ENCODE peak calls at places on chromosomes 1 and 21, in nine cellular contexts. D is AG04449; U is CD8-positive, alpha-beta memory T cell; R is kidney epithelial cell; Z is psoas muscle; F is IMR-90; I is hepatocyte; G is K562; J is HAP-1. A is an unnamed sample.

GRCh38 chr1:152190589-152190988 is 31.6 kb upstream of the RPTN start:
- DNase-seq in I (no peak), J (no peak), F (peak), U (no peak), D (no peak), Z (no peak), G (no peak), R (no peak), A (no peak)

GRCh38 chr21:36065497-36066036 is 4.3 kb upstream of the CBR1 start:
- DNase-seq in Z (no peak), F (peak), G (no peak), R (no peak), I (peak), D (no peak), J (no peak), U (no peak), A (no peak)

GRCh38 chr1:156927215-156928042 is 7.0 kb downstream of the LRRC71 start:
- DNase-seq in R (peak), D (no peak), F (peak), Z (peak), J (peak), G (peak), U (peak), I (peak), A (peak)

GRCh38 chr21:39911286-39911685 is 44.0 kb downstream of the PCP4 start:
- DNase-seq in U (no peak), G (no peak), R (no peak), I (no peak), F (no peak), Z (no peak), D (no peak), J (no peak), A (no peak)

GRCh38 chr1:224739303-224739996 is 123.3 kb downstream of the CNIH3 start:
- DNase-seq in J (no peak), I (no peak), G (no peak), Z (peak), U (no peak), F (no peak), D (no peak), R (no peak), A (no peak)

GRCh38 chr1:239587066-239587465 is 200.7 kb downstream of the CHRM3 start:
- DNase-seq in I (no peak), D (no peak), U (peak), J (no peak), R (no peak), F (no peak), Z (no peak), G (no peak), A (no peak)

GRCh38 chr1:38076038-38076437 is 29.4 kb upstream of the POU3F1 start:
- DNase-seq in I (peak), J (peak), D (no peak), R (no peak), Z (no peak), G (peak), F (peak), U (no peak), A (no peak)

GRCh38 chr1:66730462-66730861 is 21.8 kb upstream of the DYNLT5 start:
- DNase-seq in D (no peak), Z (no peak), R (no peak), G (no peak), J (no peak), I (no peak), F (no peak), U (no peak), A (no peak)

GRCh38 chr1:49651136-49651535 is 372.6 kb downstream of the AGBL4 start:
- DNase-seq in Z (no peak), J (no peak), F (no peak), G (no peak), D (no peak), U (no peak), R (no peak), I (no peak), A (no peak)

GRCh38 chr1:69175078-69175477 is 392.6 kb upstream of the LRRC7 start:
- DNase-seq in F (no peak), R (no peak), D (no peak), I (no peak), U (no peak), G (no peak), J (no peak), Z (no peak), A (no peak)

GRCh38 chr1:212487774-212488435 is 55.2 kb downstream of the NENF start:
- DNase-seq in R (no peak), I (no peak), F (no peak), J (no peak), D (no peak), Z (no peak), G (no peak), U (no peak), A (no peak)
- H3K4me3 ChIP-seq in R (no peak), I (no peak), F (no peak), J (no peak), D (no peak), Z (no peak), G (no peak), U (no peak), A (no peak)

GRCh38 chr1:3678361-3679097 is 26.2 kb downstream of the TP73 start:
- DNase-seq in F (no peak), G (no peak), J (no peak), U (no peak), I (no peak), Z (no peak), D (no peak), R (no peak), A (no peak)

GRCh38 chr1:3679098-3679555 is 26.8 kb downstream of the TP73 start:
- DNase-seq in G (no peak), R (no peak), F (no peak), U (no peak), D (no peak), J (no peak), I (no peak), Z (no peak), A (no peak)

GRCh38 chr1:3675436-3675835 is 23.1 kb downstream of the TP73 start:
- DNase-seq in I (no peak), D (no peak), R (no peak), J (no peak), U (no peak), Z (peak), G (no peak), F (no peak), A (no peak)

GRCh38 chr1:3676581-3677410 is 24.5 kb downstream of the TP73 start:
- DNase-seq in U (no peak), R (no peak), F (no peak), D (no peak), I (no peak), J (no peak), G (no peak), Z (no peak), A (no peak)

DNA sequence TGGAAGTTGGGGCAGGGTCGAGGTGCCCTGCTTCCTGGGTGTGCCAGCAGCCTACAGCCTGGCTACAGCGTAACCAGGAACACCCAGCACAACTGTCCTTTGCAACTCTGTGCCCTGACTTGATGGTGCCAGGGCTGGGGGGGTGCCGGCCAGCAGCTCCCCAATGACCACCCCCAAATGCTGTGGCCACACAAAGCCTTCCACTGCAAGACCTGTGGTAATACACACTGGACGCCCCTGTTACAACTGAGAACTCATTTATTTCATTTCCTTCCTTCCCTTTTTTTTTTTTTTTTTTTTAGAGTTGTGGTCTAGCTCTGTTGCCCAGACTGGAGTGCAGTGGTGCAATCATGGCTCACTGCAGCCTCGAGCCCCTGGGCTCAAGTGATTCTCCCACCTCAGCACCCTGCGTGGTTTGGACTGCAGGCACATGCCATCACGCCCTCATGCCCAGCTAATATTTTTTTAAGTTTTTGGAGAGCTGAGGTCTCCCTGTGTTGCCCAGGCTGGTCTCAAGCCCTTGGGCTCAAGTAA is 25.2 kb downstream of the TP73 start:
- DNase-seq in Z (no peak), F (no peak), U (no peak), G (no peak), D (no peak), R (no peak), I (no peak), J (no peak), A (no peak)
- H3K4me3 ChIP-seq in Z (no peak), F (no peak), U (no peak), G (no peak), D (no peak), R (no peak), I (no peak), J (no peak), A (no peak)

GRCh38 chr21:45984584-45985095 is 3.1 kb downstream of the COL6A1 start:
- DNase-seq in J (no peak), Z (no peak), R (no peak), F (no peak), I (no peak), G (no peak), U (no peak), D (no peak), A (no peak)
- H3K4me3 ChIP-seq in J (no peak), Z (peak), R (no peak), F (peak), I (no peak), G (no peak), U (no peak), D (peak), A (peak)

GRCh38 chr1:44714944-44715571 is 15.9 kb downstream of the RNU5D-1 start:
- DNase-seq in F (peak), G (peak), U (peak), Z (peak), I (peak), R (no peak), D (no peak), J (peak), A (peak)

GRCh38 chr1:44714532-44714931 is 16.4 kb downstream of the RNU5D-1 start:
- DNase-seq in U (no peak), R (no peak), J (no peak), I (no peak), G (no peak), D (no peak), F (no peak), Z (no peak), A (no peak)

GRCh38 chr1:44717653-44718052 is 13.3 kb downstream of the RNU5D-1 start:
- DNase-seq in D (no peak), F (peak), G (no peak), J (no peak), Z (no peak), U (no peak), I (no peak), R (no peak), A (no peak)

GRCh38 chr1:44719318-44719717 is 11.7 kb downstream of the RNU5D-1 start:
- DNase-seq in U (no peak), J (no peak), F (no peak), Z (no peak), R (no peak), I (no peak), D (no peak), G (no peak), A (no peak)

DNA sequence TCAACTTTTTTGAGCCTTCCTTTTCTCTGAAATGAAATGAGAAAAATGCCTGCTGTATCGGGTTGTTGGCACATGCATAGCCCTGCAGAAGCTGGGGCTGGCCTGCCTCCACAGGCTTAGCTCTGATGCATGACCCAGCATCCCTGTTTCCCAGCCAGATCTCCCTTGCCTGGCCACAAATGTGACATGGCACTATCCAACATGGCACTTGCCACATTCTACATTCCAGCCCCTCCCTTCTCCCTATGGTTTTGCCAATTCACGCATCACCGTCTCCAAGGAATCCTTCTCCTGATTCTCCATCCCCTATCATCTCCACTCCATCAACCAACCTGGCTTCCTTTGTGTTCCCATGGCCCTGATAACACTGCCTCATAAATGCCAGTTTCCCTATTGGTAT is 13.8 kb downstream of the RNU5D-1 start:
- DNase-seq in F (no peak), I (no peak), J (no peak), R (no peak), Z (no peak), G (no peak), U (no peak), D (no peak), A (no peak)
- H3K4me3 ChIP-seq in F (no peak), I (no peak), J (no peak), R (no peak), Z (no peak), G (no peak), U (no peak), D (no peak), A (no peak)

GRCh38 chr1:1432951-1433803 is 2.3 kb upstream of the VWA1 start:
- DNase-seq in J (peak), Z (peak), I (peak), R (no peak), F (no peak), D (no peak), G (peak), U (no peak), A (peak)
- H3K4me3 ChIP-seq in J (no peak), Z (peak), I (no peak), R (no peak), F (no peak), D (no peak), G (no peak), U (no peak), A (no peak)

GRCh38 chr1:35274197-35274596 is 5.7 kb downstream of the ZMYM4 start:
- DNase-seq in I (no peak), R (no peak), J (no peak), U (no peak), Z (no peak), G (no peak), F (no peak), D (no peak), A (no peak)

GRCh38 chr1:35266306-35266705 is 2.2 kb upstream of the ZMYM4 start:
- DNase-seq in Z (no peak), U (no peak), I (no peak), F (no peak), D (no peak), R (no peak), J (no peak), G (no peak), A (no peak)

GRCh38 chr1:35268282-35269189 is at the start of gene ZMYM4:
- DNase-seq in D (peak), U (peak), J (peak), G (peak), F (peak), R (peak), Z (peak), I (peak), A (peak)

GRCh38 chr1:35269190-35269988 is 880 bp downstream of the ZMYM4 start:
- DNase-seq in Z (no peak), J (peak), G (no peak), D (no peak), I (peak), U (no peak), F (no peak), R (no peak), A (no peak)

DNA sequence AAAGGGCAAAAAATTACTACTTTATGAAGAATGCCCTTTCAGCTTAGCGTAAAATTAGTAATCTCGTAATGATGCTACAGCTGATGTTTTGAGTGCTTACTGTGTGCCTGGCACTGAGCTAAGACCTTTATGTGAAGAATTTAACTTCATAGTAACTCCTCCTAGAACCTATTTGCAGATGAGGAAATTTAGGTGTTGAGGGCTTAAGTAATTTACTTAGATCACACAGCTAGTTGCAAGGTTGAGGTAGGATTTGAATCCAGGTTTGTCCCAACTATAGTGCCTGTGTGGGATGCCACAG is 1.4 kb downstream of the ZMYM4 start:
- DNase-seq in J (no peak), F (no peak), U (no peak), I (no peak), R (no peak), Z (no peak), G (no peak), D (no peak), A (no peak)
- H3K4me3 ChIP-seq in J (peak), F (peak), U (no peak), I (peak), R (peak), Z (peak), G (peak), D (peak), A (peak)

DNA sequence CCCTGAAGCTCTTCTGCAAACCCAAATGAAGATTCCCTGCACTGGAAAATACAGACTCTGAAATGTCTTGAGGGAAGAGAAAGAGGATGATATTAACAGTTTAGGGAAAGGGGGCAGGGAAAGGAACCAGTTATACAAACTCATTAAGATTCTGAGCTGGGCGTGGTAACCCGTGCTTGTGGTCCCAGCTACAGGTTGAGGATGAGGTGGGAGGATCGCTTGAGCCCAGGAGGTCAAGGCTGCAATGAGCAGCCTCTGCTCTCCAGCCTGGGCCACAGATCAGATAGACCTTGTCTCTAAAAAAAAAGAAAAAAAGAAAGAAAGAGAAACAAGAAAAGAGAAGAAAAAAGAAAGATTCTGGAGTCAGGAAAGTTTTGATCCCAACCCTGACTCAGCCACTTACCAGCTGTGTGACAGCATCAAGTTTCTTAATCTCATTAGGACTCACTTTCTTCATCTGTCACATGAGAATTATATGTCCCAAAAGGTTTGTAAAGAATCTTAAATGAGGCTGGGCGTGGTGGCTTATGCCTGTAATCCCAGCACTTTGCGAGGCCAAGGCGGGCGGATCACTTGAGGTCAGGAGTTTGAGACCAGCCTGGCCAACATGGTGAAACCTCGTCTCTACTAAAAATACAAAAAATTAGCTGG is 53.9 kb downstream of the OPTC start:
- DNase-seq in J (peak), F (no peak), Z (no peak), I (no peak), R (no peak), D (no peak), U (no peak), G (no peak), A (no peak)
- H3K4me3 ChIP-seq in J (no peak), F (no peak), Z (no peak), I (no peak), R (no peak), D (no peak), U (no peak), G (no peak), A (no peak)

DNA sequence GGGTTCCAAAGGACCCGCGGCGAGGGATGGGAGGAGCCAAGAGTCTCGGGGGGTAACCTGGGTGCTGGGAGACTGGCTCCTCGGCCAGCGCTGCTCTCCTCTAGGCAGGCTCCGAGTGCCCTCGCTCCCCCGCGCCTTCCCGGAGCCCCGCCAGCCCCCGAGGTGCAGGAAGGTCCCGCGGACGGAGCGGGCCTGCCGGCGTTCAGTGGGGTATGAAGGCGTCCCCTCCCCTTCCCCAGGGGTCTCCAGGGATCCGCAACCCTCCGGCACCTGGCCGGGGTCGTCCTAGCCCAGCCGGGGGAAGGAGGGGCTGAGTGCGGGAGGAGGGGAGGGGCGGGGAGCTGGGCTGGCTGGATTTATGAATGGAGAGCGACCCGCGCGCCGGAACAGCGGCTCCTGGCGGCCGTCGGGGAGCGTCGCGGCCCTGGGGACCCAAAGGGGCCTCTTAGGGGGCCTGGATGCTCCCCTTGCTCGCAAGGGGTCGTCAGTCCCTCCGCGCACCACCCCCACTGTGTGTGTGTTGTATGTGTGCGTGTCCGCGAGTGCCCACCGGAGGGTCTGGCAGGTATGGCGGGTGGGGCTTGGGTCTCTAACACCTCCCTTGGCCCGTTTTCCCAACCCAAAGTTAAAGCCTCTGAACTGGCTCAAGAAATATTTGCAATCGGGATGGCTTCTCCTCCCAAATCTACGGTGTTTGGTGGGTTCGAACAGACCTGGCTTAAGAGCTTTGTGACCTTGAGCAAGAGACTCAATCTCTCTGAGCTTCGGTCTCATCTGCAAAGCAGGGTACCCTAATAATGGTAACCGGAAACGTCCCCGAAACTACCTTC is 643 bp downstream of the HCRTR1 start:
- DNase-seq in Z (peak), U (no peak), F (peak), G (peak), J (peak), R (no peak), D (no peak), I (peak), A (no peak)
- H3K4me3 ChIP-seq in Z (peak), U (no peak), F (peak), G (peak), J (peak), R (peak), D (peak), I (peak), A (peak)

GRCh38 chr1:241519308-241520079 is at the start of gene FH:
- DNase-seq in J (peak), I (peak), U (peak), F (peak), R (peak), Z (peak), G (peak), D (peak), A (peak)

GRCh38 chr1:241518447-241519307 is 878 bp downstream of the FH start:
- DNase-seq in J (no peak), U (no peak), R (no peak), F (peak), D (no peak), G (no peak), I (peak), Z (no peak), A (no peak)

GRCh38 chr1:241521718-241522117 is 2.2 kb upstream of the FH start:
- DNase-seq in U (no peak), D (no peak), J (no peak), F (no peak), I (no peak), G (no peak), R (no peak), Z (no peak), A (no peak)

GRCh38 chr1:241525026-241525425 is 5.5 kb upstream of the FH start:
- DNase-seq in F (no peak), I (no peak), R (no peak), U (no peak), Z (no peak), D (no peak), G (no peak), J (no peak), A (no peak)

DNA sequence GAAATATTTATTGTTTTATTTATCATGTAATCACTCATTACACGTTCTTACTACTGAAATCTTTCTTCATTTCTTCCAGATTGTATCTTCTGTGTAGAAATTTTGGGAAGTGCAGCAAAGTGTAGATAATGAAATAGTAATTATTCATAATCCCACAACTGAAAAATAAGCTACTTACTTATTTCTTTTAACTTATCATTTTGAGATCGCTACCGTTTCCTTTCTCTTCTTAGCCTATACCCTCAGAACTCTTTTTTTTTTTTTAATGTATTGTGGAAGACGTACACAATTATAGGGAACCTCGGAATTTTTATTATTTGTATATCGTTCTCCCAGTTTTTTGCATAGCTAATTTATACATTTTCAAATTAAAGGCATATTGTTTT is 518 bp upstream of the FH start:
- DNase-seq in R (no peak), I (no peak), D (no peak), Z (no peak), U (no peak), F (no peak), G (no peak), J (no peak), A (no peak)
- H3K4me3 ChIP-seq in R (peak), I (peak), D (peak), Z (peak), U (peak), F (peak), G (peak), J (peak), A (peak)

A was measured in tibial artery.